ENCODE peak calls at places on chromosome 14, in ten cellular contexts. Y, G, U, S, K, E, W, T, A and N are unnamed samples.

GRCh38 chr14:72883963-72884362 is 9.9 kb downstream of the DPF3 start:
- DNase-seq in Y (no peak), G (no peak), U (no peak), S (no peak), K (no peak), E (peak), W (no peak), T (no peak), A (peak), N (no peak)

GRCh38 chr14:94298130-94298529 is 5.1 kb upstream of the SERPINA10 start:
- DNase-seq in Y (no peak), G (no peak), U (no peak), S (no peak), K (no peak), E (no peak), W (no peak), T (no peak), A (no peak), N (no peak)

GRCh38 chr14:97185186-97185585 is 388.0 kb downstream of the VRK1 start:
- DNase-seq in Y (peak), G (no peak), U (no peak), S (no peak), K (no peak), E (peak), W (no peak), T (no peak), A (peak), N (no peak)

GRCh38 chr14:100904307-100905019 is 941 bp upstream of the RTL1 start:
- DNase-seq in Y (no peak), G (no peak), U (peak), S (no peak), K (no peak), E (no peak), W (peak), T (no peak), A (no peak), N (no peak)

GRCh38 chr14:65012353-65012752 is 25.7 kb downstream of the FNTB start:
- DNase-seq in Y (no peak), G (no peak), U (no peak), S (no peak), K (no peak), E (no peak), W (no peak), T (no peak), A (no peak), N (no peak)

GRCh38 chr14:56004807-56005579 is 113.2 kb upstream of the PELI2 start:
- DNase-seq in Y (peak), G (peak), U (peak), S (no peak), K (no peak), E (peak), W (peak), T (peak), A (peak), N (no peak)

GRCh38 chr14:51780006-51780692 is 80.3 kb upstream of the GNG2 start:
- DNase-seq in Y (peak), G (peak), U (peak), S (peak), K (peak), E (peak), W (peak), T (peak), A (peak), N (peak)

GRCh38 chr14:36300337-36300736 is 20.1 kb downstream of the MBIP start:
- DNase-seq in Y (no peak), G (no peak), U (no peak), S (no peak), K (no peak), E (peak), W (no peak), T (no peak), A (no peak), N (peak)

GRCh38 chr14:51862839-51863235 is 2.4 kb downstream of the GNG2 start:
- DNase-seq in Y (no peak), G (no peak), U (no peak), S (no peak), K (no peak), E (no peak), W (no peak), T (no peak), A (no peak), N (no peak)

GRCh38 chr14:105316968-105317498 is 2.5 kb downstream of the PACS2 start:
- DNase-seq in Y (no peak), G (no peak), U (no peak), S (no peak), K (no peak), E (no peak), W (peak), T (no peak), A (no peak), N (no peak)

GRCh38 chr14:55097894-55098560 is 31.0 kb upstream of the LGALS3 start:
- DNase-seq in Y (no peak), G (peak), U (peak), S (no peak), K (no peak), E (peak), W (no peak), T (no peak), A (peak), N (no peak)